ENCODE peak calls at places on chromosomes 11 and 22, in five cellular contexts. One of them, this sample, is unnamed.

GRCh38 chr22:19634576-19634975 is 79.7 kb upstream of the SEPTIN5 start:
- DNase-seq in fibroblast of mammary gland: no peak
- DNase-seq in nephron progenitor cell: no peak
- DNase-seq in NCI-H526 treated with DMSO at 0.1 percent for 48 hours: no peak
- DNase-seq in iris pigment epithelial cell: no peak
- DNase-seq in this sample: no peak

GRCh38 chr11:121486054-121486453 is 33.3 kb upstream of the SORL1-AS1 start:
- DNase-seq in nephron progenitor cell: no peak
- DNase-seq in iris pigment epithelial cell: no peak
- DNase-seq in fibroblast of mammary gland: no peak
- DNase-seq in NCI-H526 treated with DMSO at 0.1 percent for 48 hours: no peak
- DNase-seq in this sample: no peak

GRCh38 chr11:15589070-15589626 is 474.4 kb downstream of the INSC start:
- DNase-seq in nephron progenitor cell: no peak
- DNase-seq in NCI-H526 treated with DMSO at 0.1 percent for 48 hours: no peak
- DNase-seq in iris pigment epithelial cell: no peak
- DNase-seq in fibroblast of mammary gland: no peak
- DNase-seq in this sample: no peak

GRCh38 chr22:23498811-23499798 is 81.0 kb downstream of the IGLL1 start:
- DNase-seq in NCI-H526 treated with DMSO at 0.1 percent for 48 hours: no peak
- DNase-seq in iris pigment epithelial cell: no peak
- DNase-seq in fibroblast of mammary gland: no peak
- DNase-seq in nephron progenitor cell: no peak
- DNase-seq in this sample: no peak

GRCh38 chr11:91163619-91164451 is 941.0 kb upstream of the CHORDC1 start:
- DNase-seq in iris pigment epithelial cell: peak; percentile 35
- DNase-seq in nephron progenitor cell: no peak
- DNase-seq in NCI-H526 treated with DMSO at 0.1 percent for 48 hours: no peak
- DNase-seq in fibroblast of mammary gland: peak; percentile 17
- DNase-seq in this sample: peak; percentile 67

GRCh38 chr11:34606326-34607120 is 14.4 kb upstream of the EHF start:
- DNase-seq in NCI-H526 treated with DMSO at 0.1 percent for 48 hours: no peak
- DNase-seq in fibroblast of mammary gland: no peak
- DNase-seq in iris pigment epithelial cell: no peak
- DNase-seq in nephron progenitor cell: no peak
- DNase-seq in this sample: no peak

GRCh38 chr11:6632116-6633073 is 13.2 kb upstream of the TPP1 start:
- DNase-seq in fibroblast of mammary gland: no peak
- DNase-seq in nephron progenitor cell: no peak
- DNase-seq in iris pigment epithelial cell: no peak
- DNase-seq in NCI-H526 treated with DMSO at 0.1 percent for 48 hours: no peak
- DNase-seq in this sample: no peak

GRCh38 chr11:2703487-2704141 is 3.8 kb upstream of the KCNQ1OT1 start:
- DNase-seq in NCI-H526 treated with DMSO at 0.1 percent for 48 hours: peak; percentile 37
- DNase-seq in fibroblast of mammary gland: no peak
- DNase-seq in nephron progenitor cell: no peak
- DNase-seq in iris pigment epithelial cell: peak; percentile 20
- DNase-seq in this sample: peak; percentile 25

GRCh38 chr11:84720706-84721402 is 906.3 kb downstream of the DLG2 start:
- DNase-seq in fibroblast of mammary gland: peak; percentile 1
- DNase-seq in NCI-H526 treated with DMSO at 0.1 percent for 48 hours: no peak
- DNase-seq in iris pigment epithelial cell: no peak
- DNase-seq in nephron progenitor cell: peak; percentile 47
- DNase-seq in this sample: no peak

GRCh38 chr11:64120951-64121569 is 44.9 kb downstream of the MACROD1 start:
- DNase-seq in fibroblast of mammary gland: no peak
- DNase-seq in NCI-H526 treated with DMSO at 0.1 percent for 48 hours: peak; percentile 79
- DNase-seq in nephron progenitor cell: no peak
- DNase-seq in iris pigment epithelial cell: peak; percentile 9
- DNase-seq in this sample: no peak

GRCh38 chr11:75323609-75324008 is 27.9 kb downstream of the ARRB1 start:
- DNase-seq in fibroblast of mammary gland: no peak
- DNase-seq in NCI-H526 treated with DMSO at 0.1 percent for 48 hours: no peak
- DNase-seq in nephron progenitor cell: no peak
- DNase-seq in iris pigment epithelial cell: no peak
- DNase-seq in this sample: no peak

GRCh38 chr11:62806611-62807121 is 1.4 kb upstream of the NXF1 start:
- DNase-seq in iris pigment epithelial cell: peak; percentile 57
- DNase-seq in nephron progenitor cell: no peak
- DNase-seq in fibroblast of mammary gland: peak; percentile 55
- DNase-seq in NCI-H526 treated with DMSO at 0.1 percent for 48 hours: no peak
- DNase-seq in this sample: peak; percentile 38

GRCh38 chr22:24553597-24554315 is 1.2 kb downstream of the GUCD1 start:
- DNase-seq in nephron progenitor cell: peak; percentile 35
- DNase-seq in fibroblast of mammary gland: no peak
- DNase-seq in NCI-H526 treated with DMSO at 0.1 percent for 48 hours: no peak
- DNase-seq in iris pigment epithelial cell: no peak
- DNase-seq in this sample: peak; percentile 16

GRCh38 chr11:23947883-23948282 is 549.0 kb upstream of the LUZP2 start:
- DNase-seq in iris pigment epithelial cell: no peak
- DNase-seq in fibroblast of mammary gland: no peak
- DNase-seq in nephron progenitor cell: no peak
- DNase-seq in NCI-H526 treated with DMSO at 0.1 percent for 48 hours: no peak
- DNase-seq in this sample: no peak

GRCh38 chr11:129593098-129593497 is 217.4 kb downstream of the BARX2 start:
- DNase-seq in NCI-H526 treated with DMSO at 0.1 percent for 48 hours: peak; percentile 98
- DNase-seq in fibroblast of mammary gland: no peak
- DNase-seq in nephron progenitor cell: no peak
- DNase-seq in iris pigment epithelial cell: no peak
- DNase-seq in this sample: no peak

GRCh38 chr11:86486261-86487030 is 111.8 kb downstream of the CCDC81 start:
- DNase-seq in fibroblast of mammary gland: no peak
- DNase-seq in nephron progenitor cell: no peak
- DNase-seq in iris pigment epithelial cell: no peak
- DNase-seq in NCI-H526 treated with DMSO at 0.1 percent for 48 hours: no peak
- DNase-seq in this sample: no peak

GRCh38 chr11:111565111-111565720 is 24.7 kb downstream of the LAYN start:
- DNase-seq in fibroblast of mammary gland: peak; percentile 78
- DNase-seq in NCI-H526 treated with DMSO at 0.1 percent for 48 hours: peak; percentile 57
- DNase-seq in iris pigment epithelial cell: peak; percentile 71
- DNase-seq in nephron progenitor cell: peak; percentile 68
- DNase-seq in this sample: peak; percentile 89

GRCh38 chr11:120565436-120566155 is 54.0 kb downstream of the GRIK4 start:
- DNase-seq in fibroblast of mammary gland: no peak
- DNase-seq in nephron progenitor cell: no peak
- DNase-seq in iris pigment epithelial cell: peak; percentile 47
- DNase-seq in NCI-H526 treated with DMSO at 0.1 percent for 48 hours: peak; percentile 89
- DNase-seq in this sample: no peak

GRCh38 chr11:26620282-26621045 is 48.4 kb upstream of the MUC15 start:
- DNase-seq in nephron progenitor cell: no peak
- DNase-seq in fibroblast of mammary gland: peak; percentile 19
- DNase-seq in NCI-H526 treated with DMSO at 0.1 percent for 48 hours: no peak
- DNase-seq in iris pigment epithelial cell: no peak
- DNase-seq in this sample: no peak

GRCh38 chr11:45606514-45607024 is 58.9 kb downstream of the CHST1 start:
- DNase-seq in nephron progenitor cell: peak; percentile 74
- DNase-seq in iris pigment epithelial cell: no peak
- DNase-seq in fibroblast of mammary gland: no peak
- DNase-seq in NCI-H526 treated with DMSO at 0.1 percent for 48 hours: no peak
- DNase-seq in this sample: no peak

GRCh38 chr11:104858882-104859735 is 39.2 kb downstream of the CASP12 start:
- DNase-seq in iris pigment epithelial cell: peak; percentile 10
- DNase-seq in nephron progenitor cell: peak; percentile 5
- DNase-seq in fibroblast of mammary gland: peak; percentile 28
- DNase-seq in NCI-H526 treated with DMSO at 0.1 percent for 48 hours: no peak
- DNase-seq in this sample: no peak

GRCh38 chr22:28129319-28129962 is 210.4 kb upstream of the PITPNB start:
- DNase-seq in nephron progenitor cell: no peak
- DNase-seq in NCI-H526 treated with DMSO at 0.1 percent for 48 hours: no peak
- DNase-seq in fibroblast of mammary gland: no peak
- DNase-seq in iris pigment epithelial cell: peak; percentile 28
- DNase-seq in this sample: no peak

GRCh38 chr11:31560842-31561476 is 51.4 kb downstream of the ELP4 start:
- DNase-seq in NCI-H526 treated with DMSO at 0.1 percent for 48 hours: no peak
- DNase-seq in iris pigment epithelial cell: no peak
- DNase-seq in fibroblast of mammary gland: no peak
- DNase-seq in nephron progenitor cell: no peak
- DNase-seq in this sample: no peak

GRCh38 chr22:28730146-28730545 is 11.5 kb downstream of the CHEK2 start:
- DNase-seq in NCI-H526 treated with DMSO at 0.1 percent for 48 hours: no peak
- DNase-seq in iris pigment epithelial cell: no peak
- DNase-seq in nephron progenitor cell: no peak
- DNase-seq in fibroblast of mammary gland: no peak
- DNase-seq in this sample: no peak

GRCh38 chr11:27395556-27396258 is 32.7 kb upstream of the CCDC34 start:
- DNase-seq in NCI-H526 treated with DMSO at 0.1 percent for 48 hours: peak; percentile 26
- DNase-seq in nephron progenitor cell: no peak
- DNase-seq in fibroblast of mammary gland: no peak
- DNase-seq in iris pigment epithelial cell: peak; percentile 65
- DNase-seq in this sample: no peak

GRCh38 chr22:45112136-45112879 is 51.4 kb upstream of the NUP50 start:
- DNase-seq in iris pigment epithelial cell: peak; percentile 72
- DNase-seq in nephron progenitor cell: no peak
- DNase-seq in NCI-H526 treated with DMSO at 0.1 percent for 48 hours: no peak
- DNase-seq in fibroblast of mammary gland: peak; percentile 83
- DNase-seq in this sample: peak; percentile 68

This sample was measured in fibroblast of the aortic adventitia.